ENCODE peak calls at places on chromosomes 6 and 20, in five cellular contexts. K, Y, D, S and H are unnamed samples. For H3K4me1, the result is how much of the 10 kb centered on the place peaks cover.

GRCh38 chr6:170266061-170266825 is 24.6 kb downstream of the DLL1 start:
- DNase-seq in K (no peak), Y (no peak), D (no peak), S (no peak), H (no peak)

GRCh38 chr20:38569747-38570519 is 11.1 kb upstream of the ADIG start:
- DNase-seq in K (no peak), Y (no peak), D (no peak), S (no peak), H (no peak)

GRCh38 chr6:2966347-2966746 is 5.0 kb downstream of the SERPINB6 start:
- DNase-seq in K (no peak), Y (no peak), D (no peak), S (no peak), H (no peak)

GRCh38 chr6:107670792-107671199 is 153.3 kb downstream of the SCML4 start:
- DNase-seq in K (no peak), Y (peak), D (peak), S (no peak), H (peak)

GRCh38 chr6:71463061-71463460 is 174.4 kb downstream of the OGFRL1 start:
- DNase-seq in K (no peak), Y (no peak), D (peak), S (no peak), H (no peak)

GRCh38 chr6:53432318-53433161 is 83.8 kb upstream of the ELOVL5 start:
- DNase-seq in K (no peak), Y (no peak), D (peak), S (no peak), H (peak)

GRCh38 chr6:22027226-22027725 is 269.6 kb downstream of the PRL start:
- DNase-seq in K (peak), Y (no peak), D (no peak), S (no peak), H (no peak)

GRCh38 chr6:39335780-39336541 is 13.5 kb upstream of the KCNK16 start:
- DNase-seq in K (no peak), Y (no peak), D (no peak), S (no peak), H (peak)

GRCh38 chr6:34914358-34914757 is 25.3 kb downstream of the ANKS1A start:
- DNase-seq in K (no peak), Y (no peak), D (no peak), S (no peak), H (no peak)

GRCh38 chr6:326896-327537 is 34.7 kb downstream of the DUSP22 start:
- DNase-seq in K (no peak), Y (no peak), D (no peak), S (no peak), H (no peak)

GRCh38 chr20:40241944-40242343 is 447.1 kb downstream of the MAFB start:
- DNase-seq in K (no peak), Y (no peak), D (no peak), S (no peak), H (no peak)

GRCh38 chr20:38669688-38670087 is 54.6 kb upstream of the SLC32A1 start:
- DNase-seq in K (no peak), Y (no peak), D (no peak), S (no peak), H (no peak)

GRCh38 chr6:110944681-110945151 is 13.8 kb upstream of the GTF3C6 start:
- DNase-seq in K (no peak), Y (no peak), D (peak), S (no peak), H (peak)

GRCh38 chr6:84057908-84058307 is 24.3 kb downstream of the MRAP2 start:
- DNase-seq in K (no peak), Y (no peak), D (no peak), S (no peak), H (no peak)

GRCh38 chr6:139531148-139531547 is 156.7 kb upstream of the CITED2 start:
- DNase-seq in K (no peak), Y (no peak), D (peak), S (no peak), H (no peak)

GRCh38 chr20:64109831-64110391 is 2.5 kb upstream of the NPBWR2 start:
- DNase-seq in K (no peak), Y (no peak), D (no peak), S (no peak), H (no peak)

GRCh38 chr6:73515204-73516101 is 5.4 kb downstream of the EEF1A1 start:
- DNase-seq in K (no peak), Y (peak), D (peak), S (peak), H (peak)

GRCh38 chr6:38982470-38982869 is 66.1 kb upstream of the GLP1R start:
- DNase-seq in K (no peak), Y (peak), D (no peak), S (no peak), H (no peak)

GRCh38 chr6:122869437-122870024 is 80.5 kb downstream of the SMPDL3A start:
- DNase-seq in K (peak), Y (peak), D (peak), S (peak), H (peak)

GRCh38 chr6:85867595-85867994 is 224.9 kb upstream of the SYNCRIP start:
- DNase-seq in K (no peak), Y (no peak), D (no peak), S (no peak), H (no peak)

GRCh38 chr6:144768676-144769599 is 483.8 kb downstream of the UTRN start:
- DNase-seq in K (no peak), Y (no peak), D (no peak), S (no peak), H (no peak)

GRCh38 chr20:23456416-23456815 is 3.7 kb upstream of the CST11 start:
- DNase-seq in K (no peak), Y (peak), D (no peak), S (no peak), H (no peak)

GRCh38 chr20:31693987-31694661 is 28.5 kb downstream of the BCL2L1 start:
- DNase-seq in K (no peak), Y (peak), D (no peak), S (peak), H (no peak)

GRCh38 chr6:105346052-105346451 is 56.8 kb downstream of the PREP start:
- DNase-seq in K (no peak), Y (peak), D (peak), S (no peak), H (no peak)

GRCh38 chr6:22558288-22558882 is 11.0 kb upstream of the HDGFL1 start:
- DNase-seq in K (no peak), Y (no peak), D (peak), S (no peak), H (no peak)

GRCh38 chr20:35506179-35506578 is 23.3 kb downstream of the C20orf173 start:
- DNase-seq in K (no peak), Y (no peak), D (no peak), S (no peak), H (peak)

GRCh38 chr6:24126586-24127192 is 674 bp downstream of the NRSN1 start:
- DNase-seq in K (peak), Y (peak), D (peak), S (peak), H (peak)

GRCh38 chr20:61482425-61482887 is 230.4 kb downstream of the CDH4 start:
- DNase-seq in K (no peak), Y (no peak), D (no peak), S (peak), H (no peak)

GRCh38 chr6:63440057-63440456 is 120.3 kb upstream of the LGSN start:
- DNase-seq in K (no peak), Y (peak), D (no peak), S (peak), H (peak)

GRCh38 chr20:47191074-47191673 is 165.3 kb downstream of the ZMYND8 start:
- DNase-seq in K (no peak), Y (peak), D (peak), S (no peak), H (peak)

GRCh38 chr20:38434310-38434741 is 802 bp downstream of the SNHG17 start:
- DNase-seq in K (no peak), Y (peak), D (peak), S (no peak), H (peak)

GRCh38 chr20:58705525-58705924 is 12.9 kb downstream of the NPEPL1 start:
- DNase-seq in K (no peak), Y (no peak), D (no peak), S (no peak), H (no peak)

GRCh38 chr6:139126255-139126654 is 8.6 kb upstream of the HECA start:
- DNase-seq in K (no peak), Y (no peak), D (peak), S (no peak), H (no peak)

GRCh38 chr6:130366011-130366963 is at the start of gene TMEM200A:
- DNase-seq in K (peak), Y (peak), D (peak), S (peak), H (no peak)

GRCh38 chr20:5642155-5642981 is 107.8 kb upstream of the SHLD1 start:
- DNase-seq in K (no peak), Y (no peak), D (no peak), S (no peak), H (peak)

GRCh38 chr6:54057068-54057467 is 54.2 kb upstream of the MLIP start:
- DNase-seq in K (no peak), Y (no peak), D (no peak), S (no peak), H (no peak)

GRCh38 chr20:25372584-25373336 is 17.9 kb downstream of the ABHD12 start:
- DNase-seq in K (no peak), Y (no peak), D (peak), S (no peak), H (no peak)

GRCh38 chr20:31861346-31862156 is 8.8 kb downstream of the DUSP15 start:
- DNase-seq in K (peak), Y (peak), D (peak), S (peak), H (peak)

DNA sequence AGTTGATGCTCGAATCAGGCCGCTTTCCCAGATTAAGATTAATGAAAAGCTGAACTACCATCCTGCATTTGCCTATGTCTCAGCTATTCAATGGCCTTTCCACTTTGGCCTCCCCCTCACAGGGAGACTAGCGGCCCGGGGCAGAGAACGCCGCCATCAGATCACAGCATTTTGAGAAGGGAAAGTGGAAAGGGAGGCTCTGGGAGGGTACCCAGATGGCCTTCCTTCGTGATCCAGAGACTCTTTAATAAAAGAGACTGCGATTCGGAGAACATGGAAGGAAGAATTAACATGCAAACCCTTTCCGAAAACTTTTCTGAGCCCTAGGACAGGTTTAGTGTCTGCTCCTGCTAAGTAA is 533 bp downstream of the MRPS18A start:
- DNase-seq in K (no peak), Y (no peak), D (no peak), S (no peak), H (no peak)
- H3K4me1 ChIP-seq in K (under half), Y (under half), D (under half), S (under half), H (under half)

GRCh38 chr20:19975901-19976300 is 41.3 kb upstream of the NAA20 start:
- DNase-seq in K (no peak), Y (no peak), D (no peak), S (no peak), H (no peak)

GRCh38 chr20:19976595-19977372 is 40.4 kb upstream of the NAA20 start:
- DNase-seq in K (no peak), Y (peak), D (peak), S (no peak), H (no peak)

GRCh38 chr20:19975436-19975799 is 41.7 kb upstream of the NAA20 start:
- DNase-seq in K (no peak), Y (no peak), D (peak), S (no peak), H (no peak)

GRCh38 chr20:19978511-19979210 is 38.5 kb upstream of the NAA20 start:
- DNase-seq in K (no peak), Y (no peak), D (no peak), S (no peak), H (no peak)

DNA sequence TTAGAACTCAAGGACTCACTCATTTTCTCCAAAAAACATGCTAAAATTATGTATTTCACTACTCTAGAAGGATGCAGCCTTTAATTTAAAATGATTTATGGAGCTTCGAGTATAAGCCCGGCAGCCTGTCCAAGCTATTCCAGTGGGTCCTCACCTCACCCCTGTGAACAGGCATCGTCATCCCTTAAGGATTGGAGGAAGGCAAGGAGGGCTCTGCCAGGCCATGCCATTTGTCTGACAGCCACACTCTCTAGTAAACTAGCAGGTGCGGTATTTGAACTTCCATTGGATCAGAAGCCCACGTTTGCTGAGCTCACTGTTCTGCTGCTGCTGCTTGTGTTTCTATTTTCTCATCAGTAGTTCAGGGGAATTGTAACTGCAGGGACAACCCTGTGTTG is 39.8 kb upstream of the NAA20 start:
- DNase-seq in K (no peak), Y (no peak), D (no peak), S (no peak), H (no peak)
- H3K4ac ChIP-seq in K (no peak), Y (peak), D (peak), S (no peak), H (peak)

GRCh38 chr20:3407426-3408250 is at the start of gene DNAAF9:
- DNase-seq in K (peak), Y (peak), D (peak), S (peak), H (peak)
- H3K23ac ChIP-seq in K (peak), Y (no peak), D (peak), S (no peak), H (peak)

GRCh38 chr6:16397623-16398022 is 159.2 kb downstream of the GMPR start:
- DNase-seq in K (no peak), Y (no peak), D (peak), S (no peak), H (peak)
- H3K4me1 ChIP-seq in K (under half), Y (under half), D (under half), S (under half), H (under half)

GRCh38 chr20:20017001-20017851 is at the start of gene NAA20:
- DNase-seq in K (peak), Y (peak), D (peak), S (peak), H (peak)
- H3K4ac ChIP-seq in K (no peak), Y (no peak), D (peak), S (no peak), H (peak)

GRCh38 chr6:36374956-36375355 is 12.5 kb downstream of the ETV7 start:
- DNase-seq in K (no peak), Y (no peak), D (no peak), S (peak), H (no peak)
- H3K23ac ChIP-seq in K (no peak), Y (no peak), D (no peak), S (no peak), H (no peak)

GRCh38 chr20:33666293-33667244 is at the start of gene ACTL10:
- DNase-seq in K (peak), Y (peak), D (peak), S (peak), H (peak)
- H3K4me1 ChIP-seq in K (under half), Y (under half), D (under half), S (under half), H (under half)

GRCh38 chr6:41561386-41561785 is 15.2 kb downstream of the FOXP4 start:
- DNase-seq in K (no peak), Y (no peak), D (no peak), S (no peak), H (no peak)
- H3K4ac ChIP-seq in K (no peak), Y (no peak), D (no peak), S (no peak), H (no peak)

DNA sequence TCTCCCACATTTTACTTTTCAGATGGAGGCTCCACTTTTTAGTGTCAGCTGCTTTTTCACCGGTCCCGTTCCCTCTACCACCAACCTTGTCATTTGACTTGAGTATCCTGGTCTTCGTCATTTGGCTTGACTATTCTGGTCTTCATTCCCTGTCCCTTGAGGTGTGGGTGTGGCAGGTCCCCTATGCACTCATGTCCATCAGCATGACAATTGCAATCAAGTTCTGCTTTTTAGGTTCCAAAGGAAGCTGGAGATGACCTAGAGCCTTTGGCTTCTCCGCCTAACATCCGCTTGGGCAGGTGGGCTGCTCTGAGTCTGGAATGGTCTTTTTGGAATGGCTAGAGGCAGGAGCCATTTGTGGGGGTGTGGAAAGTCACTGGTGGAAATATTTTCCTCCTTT is 99.8 kb upstream of the MLN start:
- DNase-seq in K (no peak), Y (no peak), D (no peak), S (no peak), H (no peak)
- H3K23ac ChIP-seq in K (no peak), Y (no peak), D (no peak), S (no peak), H (no peak)